ENCODE peak calls at places on chromosomes 3 and 15, in eight cellular contexts. U, H, T, S, X, E, R and Q are unnamed samples.

GRCh38 chr15:99443056-99443756 is 122.6 kb upstream of the MEF2A start:
- DNase-seq in U (no peak), H (no peak), S (no peak), E (no peak), T (no peak), X (no peak), R (no peak), Q (no peak)

GRCh38 chr3:188752850-188753249 is 418.9 kb upstream of the TPRG1 start:
- DNase-seq in T (no peak), X (no peak), U (no peak), E (no peak), S (no peak), R (no peak), H (no peak), Q (no peak)

GRCh38 chr3:159818399-159818798 is 170.2 kb upstream of the IL12A start:
- DNase-seq in R (no peak), E (no peak), S (no peak), H (no peak), T (no peak), U (no peak), X (no peak), Q (no peak)

GRCh38 chr3:108838411-108838810 is 15.8 kb downstream of the TRAT1 start:
- DNase-seq in T (no peak), R (no peak), H (no peak), E (no peak), S (no peak), X (no peak), U (no peak), Q (no peak)

GRCh38 chr3:3586843-3587626 is 212.2 kb upstream of the LRRN1 start:
- DNase-seq in U (no peak), E (no peak), R (no peak), H (no peak), S (no peak), X (no peak), T (no peak), Q (no peak)

GRCh38 chr3:112512320-112512719 is 13.0 kb upstream of the BTLA start:
- DNase-seq in R (no peak), T (no peak), S (no peak), E (no peak), X (no peak), U (no peak), H (no peak), Q (no peak)

GRCh38 chr15:51099185-51099584 is 4.5 kb upstream of the TNFAIP8L3 start:
- DNase-seq in H (no peak), U (no peak), T (no peak), S (no peak), R (no peak), X (no peak), E (no peak), Q (no peak)

GRCh38 chr3:58161435-58162398 is 49.1 kb downstream of the DNASE1L3 start:
- DNase-seq in X (no peak), S (no peak), T (no peak), E (peak; percentile 86), H (peak; percentile 89), R (no peak), U (peak; percentile 65), Q (peak; percentile 89)

GRCh38 chr15:47301481-47301880 is 415.8 kb upstream of the SEMA6D start:
- DNase-seq in U (no peak), E (no peak), S (no peak), R (no peak), H (no peak), X (no peak), T (no peak), Q (no peak)

GRCh38 chr3:154188846-154189245 is 67.7 kb downstream of the ARHGEF26 start:
- DNase-seq in H (no peak), X (no peak), U (no peak), T (no peak), S (no peak), R (no peak), E (no peak), Q (no peak)

GRCh38 chr3:183560607-183561006 is 5.1 kb upstream of the KLHL6 start:
- DNase-seq in T (no peak), X (no peak), E (no peak), S (no peak), R (no peak), H (no peak), U (peak; percentile 58), Q (no peak)

GRCh38 chr3:186746008-186746407 is 28.8 kb downstream of the KNG1 start:
- DNase-seq in R (no peak), S (no peak), U (peak; percentile 84), H (peak; percentile 93), X (no peak), T (no peak), E (peak; percentile 83), Q (peak; percentile 48)

GRCh38 chr3:68808563-68808962 is 123.8 kb downstream of the TAFA4 start:
- DNase-seq in E (no peak), T (no peak), R (no peak), U (no peak), X (no peak), S (no peak), H (no peak), Q (no peak)

GRCh38 chr3:131174752-131175151 is 148.1 kb downstream of the NEK11 start:
- DNase-seq in S (no peak), E (no peak), U (no peak), X (no peak), R (no peak), H (no peak), T (no peak), Q (peak; percentile 33)

GRCh38 chr3:20340324-20340928 is 154.4 kb upstream of the SGO1 start:
- DNase-seq in U (peak; percentile 83), E (peak; percentile 74), H (peak; percentile 57), S (peak; percentile 12), T (peak; percentile 34), R (peak; percentile 25), X (peak; percentile 43), Q (peak; percentile 88)

GRCh38 chr3:126501054-126501453 is 16.5 kb downstream of the UROC1 start:
- DNase-seq in X (no peak), H (no peak), U (no peak), T (no peak), R (no peak), E (no peak), S (no peak), Q (no peak)

GRCh38 chr15:29376580-29376979 is 107.0 kb upstream of the NSMCE3 start:
- DNase-seq in U (no peak), R (no peak), H (no peak), X (no peak), E (no peak), S (no peak), T (no peak), Q (no peak)

GRCh38 chr3:120160050-120160449 is 65.8 kb upstream of the GSK3B start:
- DNase-seq in T (no peak), S (no peak), R (no peak), X (no peak), H (peak; percentile 84), E (peak; percentile 94), U (peak; percentile 51), Q (peak; percentile 98)